ENCODE peak calls at places on chromosome 10, in four cellular contexts. G is thoracic aorta, W is DMS79, V is HuH-7. R is an unnamed sample.

GRCh38 chr10:44960482-44961230 is 1.1 kb downstream of the RASSF4 start:
- DNase-seq in V (no peak), W (no peak), G (no peak), R (no peak)

GRCh38 chr10:101782811-101783735 is at the start of gene NPM3:
- DNase-seq in G (peak), W (peak), V (peak), R (no peak)

GRCh38 chr10:6493521-6494451 is 86.3 kb downstream of the PRKCQ start:
- DNase-seq in G (no peak), W (no peak), V (no peak), R (peak)

GRCh38 chr10:60733189-60733815 is 45.0 kb upstream of the CDK1 start:
- DNase-seq in G (no peak), V (peak), W (no peak), R (no peak)

GRCh38 chr10:89738551-89739209 is 37.3 kb downstream of the KIF20B start:
- DNase-seq in G (no peak), V (no peak), W (no peak), R (no peak)

GRCh38 chr10:33303988-33304387 is 30.5 kb downstream of the NRP1 start:
- DNase-seq in G (no peak), V (no peak), W (no peak), R (no peak)

GRCh38 chr10:13827418-13827817 is 240.7 kb downstream of the PRPF18 start:
- DNase-seq in V (no peak), G (no peak), W (no peak), R (no peak)

GRCh38 chr10:78865931-78866717 is 202.6 kb upstream of the ZMIZ1 start:
- DNase-seq in G (no peak), V (no peak), W (no peak), R (no peak)

GRCh38 chr10:120948889-120949382 is 97.8 kb downstream of the WDR11 start:
- DNase-seq in V (peak), G (no peak), W (no peak), R (no peak)

GRCh38 chr10:50577681-50578350 is 45.9 kb downstream of the SGMS1 start:
- DNase-seq in G (no peak), V (no peak), W (no peak), R (no peak)

GRCh38 chr10:91296471-91296870 is 76.0 kb downstream of the PCGF5 start:
- DNase-seq in V (peak), W (no peak), G (no peak), R (no peak)

GRCh38 chr10:126203746-126204145 is 184.5 kb downstream of the ADAM12 start:
- DNase-seq in G (no peak), V (no peak), W (no peak), R (no peak)

GRCh38 chr10:129854181-129854580 is 109.9 kb downstream of the EBF3 start:
- DNase-seq in W (no peak), V (no peak), G (no peak), R (no peak)

GRCh38 chr10:119625570-119626280 is 25.5 kb upstream of the BAG3 start:
- DNase-seq in G (no peak), V (no peak), W (no peak), R (no peak)

GRCh38 chr10:114629824-114630430 is 28.1 kb downstream of the ABLIM1 start:
- DNase-seq in W (no peak), G (no peak), V (no peak), R (no peak)

GRCh38 chr10:52703898-52704297 is 68.7 kb downstream of the MBL2 start:
- DNase-seq in V (no peak), G (no peak), W (no peak), R (no peak)

GRCh38 chr10:130393342-130393741 is 257.2 kb downstream of the GLRX3 start:
- DNase-seq in V (no peak), G (no peak), W (no peak), R (no peak)

GRCh38 chr10:86678999-86679792 is 10.9 kb downstream of the LDB3 start:
- DNase-seq in W (no peak), G (no peak), V (no peak), R (no peak)

GRCh38 chr10:43194861-43195260 is 56.6 kb downstream of the CSGALNACT2 start:
- DNase-seq in G (no peak), W (no peak), V (no peak), R (no peak)

GRCh38 chr10:1654811-1655356 is 82.4 kb downstream of the ADARB2 start:
- DNase-seq in G (no peak), W (no peak), V (no peak), R (no peak)

GRCh38 chr10:28939352-28940157 is 262.2 kb downstream of the BAMBI start:
- DNase-seq in V (peak), W (no peak), G (peak), R (no peak)

GRCh38 chr10:4344544-4344994 is 481.4 kb upstream of the AKR1E2 start:
- DNase-seq in G (peak), V (no peak), W (no peak), R (peak)

GRCh38 chr10:94264085-94264484 is 98.7 kb downstream of the NOC3L start:
- DNase-seq in G (no peak), V (peak), W (no peak), R (no peak)

GRCh38 chr10:60170250-60170649 is 219.4 kb downstream of the ANK3 start:
- DNase-seq in G (no peak), W (no peak), V (no peak), R (no peak)

GRCh38 chr10:96496281-96496925 is 17.3 kb downstream of the TLL2 start:
- DNase-seq in G (no peak), V (peak), W (no peak), R (no peak)